ENCODE peak calls at places on chromosomes 16 and 17, in seven cellular contexts. M is left kidney; G is effector memory CD8-positive, alpha-beta T cell; D is Right ventricle myocardium superior; N is activated CD4-positive, CD25-positive, alpha-beta regulatory T cell; W is fibroblast of lung; Y is mesendoderm. B is an unnamed sample.

GRCh38 chr16:89861648-89862047 is 11.7 kb upstream of the TCF25 start:
- DNase-seq in M (no peak), G (no peak), D (no peak), N (no peak), W (no peak), Y (no peak), B (no peak)

GRCh38 chr17:49996495-49997255 is 1.7 kb upstream of the DLX3 start:
- DNase-seq in M (peak; percentile 81), G (peak; percentile 71), D (peak; percentile 76), N (peak; percentile 57), W (no peak), Y (peak; percentile 40), B (peak; percentile 64)

GRCh38 chr16:53915452-53916160 is 211.7 kb downstream of the FTO start:
- DNase-seq in M (no peak), G (no peak), D (no peak), N (no peak), W (peak; percentile 70), Y (no peak), B (no peak)

GRCh38 chr17:61469474-61469873 is 17.3 kb downstream of the TBX4 start:
- DNase-seq in M (no peak), G (no peak), D (peak; percentile 29), N (no peak), W (no peak), Y (no peak), B (no peak)

GRCh38 chr17:72145972-72146755 is 25.3 kb downstream of the SOX9 start:
- DNase-seq in M (no peak), G (no peak), D (no peak), N (no peak), W (peak; percentile 68), Y (no peak), B (no peak)

GRCh38 chr17:79633937-79634813 is 23.3 kb upstream of the RBFOX3 start:
- DNase-seq in M (no peak), G (no peak), D (no peak), N (no peak), W (no peak), Y (no peak), B (no peak)

GRCh38 chr17:68906638-68907037 is 48.6 kb downstream of the ABCA8 start:
- DNase-seq in M (peak; percentile 42), G (no peak), D (no peak), N (no peak), W (peak; percentile 39), Y (peak; percentile 18), B (peak; percentile 42)

GRCh38 chr17:64196626-64197025 is 66.4 kb downstream of the TEX2 start:
- DNase-seq in M (no peak), G (no peak), D (no peak), N (no peak), W (peak; percentile 94), Y (no peak), B (no peak)

GRCh38 chr16:8523932-8524331 is 66.4 kb downstream of the TMEM114 start:
- DNase-seq in M (no peak), G (no peak), D (no peak), N (no peak), W (no peak), Y (no peak), B (no peak)

GRCh38 chr17:46931596-46931995 is 8.6 kb downstream of the GOSR2 start:
- DNase-seq in M (no peak), G (no peak), D (no peak), N (no peak), W (no peak), Y (no peak), B (no peak)

GRCh38 chr17:42233994-42234393 is 39.7 kb upstream of the GHDC start:
- DNase-seq in M (no peak), G (no peak), D (no peak), N (no peak), W (no peak), Y (no peak), B (no peak)

GRCh38 chr17:37607637-37608368 is 1.4 kb downstream of the SYNRG start:
- DNase-seq in M (peak; percentile 29), G (peak; percentile 5), D (no peak), N (no peak), W (no peak), Y (no peak), B (no peak)

B was measured in GM23338.